ENCODE peak calls at places on chromosomes 16 and 17, in five cellular contexts. One of them, this sample, is unnamed.

GRCh38 chr17:51000835-51001638 is 119.6 kb downstream of the SPAG9 start:
- DNase-seq in OCI-LY7: peak; percentile 80
- DNase-seq in fibroblast of the aortic adventitia: peak; percentile 90
- DNase-seq in endothelial cell: peak; percentile 10
- DNase-seq in progenitor cell of endocrine pancreas: no peak
- DNase-seq in this sample: no peak

GRCh38 chr17:49935526-49936210 is 33.3 kb upstream of the DLX4 start:
- DNase-seq in OCI-LY7: no peak
- DNase-seq in fibroblast of the aortic adventitia: no peak
- DNase-seq in endothelial cell: no peak
- DNase-seq in progenitor cell of endocrine pancreas: no peak
- DNase-seq in this sample: no peak

GRCh38 chr17:74442670-74443515 is 11.0 kb downstream of the GPRC5C start:
- DNase-seq in OCI-LY7: peak; percentile 88
- DNase-seq in fibroblast of the aortic adventitia: peak; percentile 22
- DNase-seq in endothelial cell: no peak
- DNase-seq in progenitor cell of endocrine pancreas: peak; percentile 65
- DNase-seq in this sample: no peak

GRCh38 chr17:39576187-39576586 is 31.5 kb downstream of the NEUROD2 start:
- DNase-seq in OCI-LY7: peak; percentile 27
- DNase-seq in fibroblast of the aortic adventitia: no peak
- DNase-seq in endothelial cell: peak; percentile 57
- DNase-seq in progenitor cell of endocrine pancreas: no peak
- DNase-seq in this sample: no peak

GRCh38 chr17:47698749-47699535 is 5.0 kb downstream of the TBKBP1 start:
- DNase-seq in OCI-LY7: peak; percentile 66
- DNase-seq in fibroblast of the aortic adventitia: peak; percentile 47
- DNase-seq in endothelial cell: peak; percentile 82
- DNase-seq in progenitor cell of endocrine pancreas: peak; percentile 75
- DNase-seq in this sample: peak; percentile 69

GRCh38 chr16:27600386-27600785 is 50.4 kb downstream of the KATNIP start:
- DNase-seq in OCI-LY7: no peak
- DNase-seq in fibroblast of the aortic adventitia: no peak
- DNase-seq in endothelial cell: no peak
- DNase-seq in progenitor cell of endocrine pancreas: no peak
- DNase-seq in this sample: no peak

GRCh38 chr17:3678095-3678820 is 9.6 kb downstream of the EMC6 start:
- DNase-seq in OCI-LY7: no peak
- DNase-seq in fibroblast of the aortic adventitia: peak; percentile 73
- DNase-seq in endothelial cell: no peak
- DNase-seq in progenitor cell of endocrine pancreas: no peak
- DNase-seq in this sample: no peak

GRCh38 chr17:28684963-28685362 is 23.0 kb downstream of the SUPT6H start:
- DNase-seq in OCI-LY7: no peak
- DNase-seq in fibroblast of the aortic adventitia: peak; percentile 28
- DNase-seq in endothelial cell: no peak
- DNase-seq in progenitor cell of endocrine pancreas: no peak
- DNase-seq in this sample: no peak

GRCh38 chr16:9033125-9033830 is 58.2 kb upstream of the HAPSTR1 start:
- DNase-seq in OCI-LY7: peak; percentile 41
- DNase-seq in fibroblast of the aortic adventitia: peak; percentile 77
- DNase-seq in endothelial cell: no peak
- DNase-seq in progenitor cell of endocrine pancreas: no peak
- DNase-seq in this sample: no peak

GRCh38 chr17:79038545-79039135 is 14.7 kb downstream of the C1QTNF1 start:
- DNase-seq in OCI-LY7: no peak
- DNase-seq in fibroblast of the aortic adventitia: peak; percentile 100
- DNase-seq in endothelial cell: no peak
- DNase-seq in progenitor cell of endocrine pancreas: no peak
- DNase-seq in this sample: no peak

GRCh38 chr16:57590654-57591085 is 37.8 kb upstream of the ADGRG1 start:
- DNase-seq in OCI-LY7: no peak
- DNase-seq in fibroblast of the aortic adventitia: peak; percentile 86
- DNase-seq in endothelial cell: no peak
- DNase-seq in progenitor cell of endocrine pancreas: no peak
- DNase-seq in this sample: no peak

GRCh38 chr17:73371846-73372245 is 60.0 kb upstream of the CDC42EP4 start:
- DNase-seq in OCI-LY7: no peak
- DNase-seq in fibroblast of the aortic adventitia: no peak
- DNase-seq in endothelial cell: no peak
- DNase-seq in progenitor cell of endocrine pancreas: no peak
- DNase-seq in this sample: no peak

GRCh38 chr17:47621293-47622178 is 28.2 kb upstream of the KPNB1 start:
- DNase-seq in OCI-LY7: no peak
- DNase-seq in fibroblast of the aortic adventitia: peak; percentile 88
- DNase-seq in endothelial cell: no peak
- DNase-seq in progenitor cell of endocrine pancreas: no peak
- DNase-seq in this sample: no peak

GRCh38 chr16:85570735-85571562 is 42.2 kb upstream of the GSE1 start:
- DNase-seq in OCI-LY7: peak; percentile 41
- DNase-seq in fibroblast of the aortic adventitia: no peak
- DNase-seq in endothelial cell: no peak
- DNase-seq in progenitor cell of endocrine pancreas: no peak
- DNase-seq in this sample: no peak

GRCh38 chr16:2029350-2029749 is 2.6 kb downstream of the NHERF2 start:
- DNase-seq in OCI-LY7: no peak
- DNase-seq in fibroblast of the aortic adventitia: no peak
- DNase-seq in endothelial cell: no peak
- DNase-seq in progenitor cell of endocrine pancreas: no peak
- DNase-seq in this sample: no peak

GRCh38 chr17:59434429-59434828 is 103.0 kb downstream of the YPEL2 start:
- DNase-seq in OCI-LY7: no peak
- DNase-seq in fibroblast of the aortic adventitia: no peak
- DNase-seq in endothelial cell: no peak
- DNase-seq in progenitor cell of endocrine pancreas: no peak
- DNase-seq in this sample: no peak

GRCh38 chr17:70610161-70610560 is 440.8 kb downstream of the KCNJ2 start:
- DNase-seq in OCI-LY7: no peak
- DNase-seq in fibroblast of the aortic adventitia: no peak
- DNase-seq in endothelial cell: no peak
- DNase-seq in progenitor cell of endocrine pancreas: no peak
- DNase-seq in this sample: no peak

GRCh38 chr17:67438669-67439068 is 61.6 kb downstream of the PITPNC1 start:
- DNase-seq in OCI-LY7: no peak
- DNase-seq in fibroblast of the aortic adventitia: no peak
- DNase-seq in endothelial cell: no peak
- DNase-seq in progenitor cell of endocrine pancreas: no peak
- DNase-seq in this sample: no peak

GRCh38 chr17:75036643-75037268 is 10.0 kb downstream of the ATP5PD start:
- DNase-seq in OCI-LY7: no peak
- DNase-seq in fibroblast of the aortic adventitia: peak; percentile 97
- DNase-seq in endothelial cell: no peak
- DNase-seq in progenitor cell of endocrine pancreas: no peak
- DNase-seq in this sample: peak; percentile 77

GRCh38 chr16:30948087-30948955 is 547 bp upstream of the ORAI3 start:
- DNase-seq in OCI-LY7: no peak
- DNase-seq in fibroblast of the aortic adventitia: peak; percentile 98
- DNase-seq in endothelial cell: peak; percentile 97
- DNase-seq in progenitor cell of endocrine pancreas: peak; percentile 91
- DNase-seq in this sample: no peak

GRCh38 chr17:2433696-2434095 is 32.8 kb upstream of the MNT start:
- DNase-seq in OCI-LY7: no peak
- DNase-seq in fibroblast of the aortic adventitia: no peak
- DNase-seq in endothelial cell: no peak
- DNase-seq in progenitor cell of endocrine pancreas: no peak
- DNase-seq in this sample: no peak

GRCh38 chr16:2964416-2965223 is 545 bp downstream of the KREMEN2 start:
- DNase-seq in OCI-LY7: peak; percentile 72
- DNase-seq in fibroblast of the aortic adventitia: no peak
- DNase-seq in endothelial cell: peak; percentile 50
- DNase-seq in progenitor cell of endocrine pancreas: peak; percentile 69
- DNase-seq in this sample: peak; percentile 64

GRCh38 chr17:81254955-81255717 is 16.0 kb downstream of the NDUFAF8 start:
- DNase-seq in OCI-LY7: no peak
- DNase-seq in fibroblast of the aortic adventitia: peak; percentile 74
- DNase-seq in endothelial cell: peak; percentile 71
- DNase-seq in progenitor cell of endocrine pancreas: peak; percentile 53
- DNase-seq in this sample: no peak

GRCh38 chr17:28327031-28327607 is 8.1 kb downstream of the TMEM97 start:
- DNase-seq in OCI-LY7: no peak
- DNase-seq in fibroblast of the aortic adventitia: no peak
- DNase-seq in endothelial cell: no peak
- DNase-seq in progenitor cell of endocrine pancreas: no peak
- DNase-seq in this sample: no peak

GRCh38 chr16:54651440-54651839 is 279.2 kb upstream of the IRX5 start:
- DNase-seq in OCI-LY7: no peak
- DNase-seq in fibroblast of the aortic adventitia: no peak
- DNase-seq in endothelial cell: no peak
- DNase-seq in progenitor cell of endocrine pancreas: no peak
- DNase-seq in this sample: no peak

GRCh38 chr16:19085679-19086200 is 18.3 kb downstream of the COQ7 start:
- DNase-seq in OCI-LY7: no peak
- DNase-seq in fibroblast of the aortic adventitia: peak; percentile 47
- DNase-seq in endothelial cell: no peak
- DNase-seq in progenitor cell of endocrine pancreas: no peak
- DNase-seq in this sample: no peak

GRCh38 chr17:31477417-31478055 is 86.1 kb downstream of the RAB11FIP4 start:
- DNase-seq in OCI-LY7: no peak
- DNase-seq in fibroblast of the aortic adventitia: no peak
- DNase-seq in endothelial cell: no peak
- DNase-seq in progenitor cell of endocrine pancreas: no peak
- DNase-seq in this sample: no peak

GRCh38 chr16:57865746-57866528 is 63.6 kb upstream of the KIFC3 start:
- DNase-seq in OCI-LY7: no peak
- DNase-seq in fibroblast of the aortic adventitia: no peak
- DNase-seq in endothelial cell: no peak
- DNase-seq in progenitor cell of endocrine pancreas: no peak
- DNase-seq in this sample: no peak

GRCh38 chr17:62869885-62870580 is 61.9 kb upstream of the MARCHF10 start:
- DNase-seq in OCI-LY7: no peak
- DNase-seq in fibroblast of the aortic adventitia: peak; percentile 32
- DNase-seq in endothelial cell: no peak
- DNase-seq in progenitor cell of endocrine pancreas: no peak
- DNase-seq in this sample: no peak

GRCh38 chr17:30005709-30006320 is 64.4 kb downstream of the EFCAB5 start:
- DNase-seq in OCI-LY7: no peak
- DNase-seq in fibroblast of the aortic adventitia: peak; percentile 72
- DNase-seq in endothelial cell: no peak
- DNase-seq in progenitor cell of endocrine pancreas: no peak
- DNase-seq in this sample: no peak

GRCh38 chr16:624522-625401 is 6.0 kb upstream of the WFIKKN1 start:
- DNase-seq in OCI-LY7: no peak
- DNase-seq in fibroblast of the aortic adventitia: no peak
- DNase-seq in endothelial cell: no peak
- DNase-seq in progenitor cell of endocrine pancreas: no peak
- DNase-seq in this sample: no peak

GRCh38 chr17:42365136-42365535 is 23.1 kb downstream of the STAT3 start:
- DNase-seq in OCI-LY7: no peak
- DNase-seq in fibroblast of the aortic adventitia: peak; percentile 81
- DNase-seq in endothelial cell: no peak
- DNase-seq in progenitor cell of endocrine pancreas: no peak
- DNase-seq in this sample: no peak

GRCh38 chr16:30136971-30137601 is 14.1 kb upstream of the MAPK3 start:
- DNase-seq in OCI-LY7: no peak
- DNase-seq in fibroblast of the aortic adventitia: no peak
- DNase-seq in endothelial cell: no peak
- DNase-seq in progenitor cell of endocrine pancreas: no peak
- DNase-seq in this sample: no peak

GRCh38 chr17:68861602-68862001 is 93.6 kb downstream of the ABCA8 start:
- DNase-seq in OCI-LY7: no peak
- DNase-seq in fibroblast of the aortic adventitia: no peak
- DNase-seq in endothelial cell: no peak
- DNase-seq in progenitor cell of endocrine pancreas: no peak
- DNase-seq in this sample: no peak

GRCh38 chr16:1687427-1688316 is 9.6 kb downstream of the JPT2 start:
- DNase-seq in OCI-LY7: no peak
- DNase-seq in fibroblast of the aortic adventitia: no peak
- DNase-seq in endothelial cell: no peak
- DNase-seq in progenitor cell of endocrine pancreas: no peak
- DNase-seq in this sample: no peak

GRCh38 chr16:49216593-49216992 is 65.0 kb downstream of the CBLN1 start:
- DNase-seq in OCI-LY7: no peak
- DNase-seq in fibroblast of the aortic adventitia: no peak
- DNase-seq in endothelial cell: no peak
- DNase-seq in progenitor cell of endocrine pancreas: no peak
- DNase-seq in this sample: no peak

DNA sequence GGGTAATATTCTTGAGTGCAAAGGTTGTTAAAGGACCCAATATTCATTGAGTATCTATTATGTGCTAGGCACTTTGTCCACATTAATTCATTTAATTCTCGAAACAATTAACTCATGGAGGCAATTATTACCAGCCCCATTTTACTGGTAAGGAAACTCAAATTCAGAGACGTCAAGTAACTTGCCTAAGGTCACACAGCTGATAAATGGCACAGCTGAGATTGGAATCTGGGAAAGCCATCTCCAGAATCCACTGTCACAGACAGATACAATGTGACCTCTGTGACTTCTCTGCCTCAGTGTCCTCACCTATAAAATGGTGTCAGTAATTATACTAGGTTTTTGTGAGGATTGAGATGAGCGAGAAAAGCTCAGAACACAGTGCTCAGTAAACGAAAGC is 320.8 kb upstream of the ZFHX3 start:
- DNase-seq in OCI-LY7: no peak
- DNase-seq in fibroblast of the aortic adventitia: no peak
- DNase-seq in endothelial cell: no peak
- DNase-seq in progenitor cell of endocrine pancreas: no peak
- DNase-seq in this sample: no peak
- TF ChIP-seq CTCF in OCI-LY7: no peak
- TF ChIP-seq CTCF in fibroblast of the aortic adventitia: no peak
- TF ChIP-seq CTCF in endothelial cell: no peak
- TF ChIP-seq CTCF in progenitor cell of endocrine pancreas: no peak
- TF ChIP-seq CTCF in this sample: no peak

DNA sequence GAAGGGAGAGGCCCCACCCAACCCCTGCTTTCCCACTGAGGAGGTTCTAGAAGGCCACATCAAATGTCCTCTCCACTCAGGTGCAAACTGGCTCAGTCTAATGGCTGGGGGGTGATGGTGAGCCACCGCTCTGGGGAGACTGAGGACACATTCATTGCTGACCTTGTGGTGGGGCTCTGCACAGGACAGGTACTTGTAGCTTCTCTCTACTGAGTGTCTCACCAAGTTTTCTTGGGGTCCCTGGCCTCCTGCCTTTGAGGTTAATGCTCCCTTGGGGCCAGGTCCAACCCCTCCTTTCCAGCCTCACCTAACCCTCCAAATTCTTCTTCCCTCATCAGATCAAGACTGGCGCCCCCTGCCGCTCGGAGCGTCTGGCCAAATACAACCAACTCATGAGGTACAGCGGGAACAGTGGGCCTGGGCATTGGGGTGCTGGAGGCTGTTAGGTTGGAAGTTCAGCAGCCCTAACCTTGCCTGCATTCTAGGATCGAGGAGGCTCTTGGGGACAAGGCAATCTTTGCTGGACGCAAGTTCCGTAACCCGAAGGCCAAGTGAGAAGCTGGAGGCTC is 5.7 kb downstream of the ENO3 start:
- DNase-seq in OCI-LY7: peak; percentile 47
- DNase-seq in fibroblast of the aortic adventitia: no peak
- DNase-seq in endothelial cell: peak; percentile 40
- DNase-seq in progenitor cell of endocrine pancreas: no peak
- DNase-seq in this sample: no peak
- TF ChIP-seq CTCF in OCI-LY7: peak; percentile 79
- TF ChIP-seq CTCF in fibroblast of the aortic adventitia: no peak
- TF ChIP-seq CTCF in endothelial cell: peak; percentile 22
- TF ChIP-seq CTCF in progenitor cell of endocrine pancreas: peak; percentile 31
- TF ChIP-seq CTCF in this sample: no peak

GRCh38 chr17:65941500-65941899 is 250.4 kb downstream of the CEP112 start:
- DNase-seq in OCI-LY7: no peak
- DNase-seq in fibroblast of the aortic adventitia: no peak
- DNase-seq in endothelial cell: no peak
- DNase-seq in progenitor cell of endocrine pancreas: no peak
- DNase-seq in this sample: no peak
- TF ChIP-seq CTCF in OCI-LY7: peak; percentile 22
- TF ChIP-seq CTCF in fibroblast of the aortic adventitia: peak; percentile 25
- TF ChIP-seq CTCF in endothelial cell: peak; percentile 41
- TF ChIP-seq CTCF in progenitor cell of endocrine pancreas: no peak
- TF ChIP-seq CTCF in this sample: no peak

GRCh38 chr17:56688151-56688550 is 94.7 kb downstream of the NOG start:
- DNase-seq in OCI-LY7: no peak
- DNase-seq in fibroblast of the aortic adventitia: no peak
- DNase-seq in endothelial cell: no peak
- DNase-seq in progenitor cell of endocrine pancreas: no peak
- DNase-seq in this sample: no peak
- TF ChIP-seq CTCF in OCI-LY7: no peak
- TF ChIP-seq CTCF in fibroblast of the aortic adventitia: no peak
- TF ChIP-seq CTCF in endothelial cell: no peak
- TF ChIP-seq CTCF in progenitor cell of endocrine pancreas: no peak
- TF ChIP-seq CTCF in this sample: no peak

This sample was measured in CD8-positive, alpha-beta T cell.